ENCODE peak calls at places on chromosomes 2 and 18, in six cellular contexts. Z is cardiac muscle cell, Y is tibial artery, S is breast epithelium, V is GM23338, C is fibroblast of lung. I is an unnamed sample.
A peak's percentile ranks its signal among the peaks of the same experiment; 100 is the strongest.

GRCh38 chr2:101776172-101777043 is 78.9 kb downstream of the MAP4K4 start:
- DNase-seq in Z (peak; percentile 55), V (peak; percentile 77), S (no peak), Y (no peak), C (no peak), I (no peak)

GRCh38 chr18:77571743-77572142 is 322.1 kb downstream of the GALR1 start:
- DNase-seq in C (no peak), Z (no peak), S (no peak), Y (no peak), V (no peak), I (no peak)

GRCh38 chr2:144233226-144234114 is 286.4 kb downstream of the ZEB2 start:
- DNase-seq in Z (no peak), S (no peak), V (no peak), Y (no peak), C (no peak), I (no peak)

GRCh38 chr2:137942785-137943034 is 21.6 kb upstream of the HNMT start:
- DNase-seq in S (no peak), V (no peak), Y (no peak), Z (no peak), C (no peak), I (no peak)

GRCh38 chr18:39037925-39038324 is 1472.3 kb upstream of the CELF4 start:
- DNase-seq in V (no peak), Y (no peak), Z (no peak), C (no peak), S (no peak), I (no peak)

GRCh38 chr2:2739231-2739795 is 408.2 kb upstream of the MYT1L start:
- DNase-seq in Y (no peak), C (no peak), S (peak; percentile 79), V (no peak), Z (no peak), I (no peak)

GRCh38 chr2:13091463-13091862 is 374.7 kb downstream of the TRIB2 start:
- DNase-seq in V (no peak), S (no peak), Y (no peak), Z (no peak), C (peak; percentile 57), I (no peak)

GRCh38 chr2:233651430-233651829 is 15.2 kb downstream of the UGT1A10 start:
- DNase-seq in V (no peak), C (no peak), Y (no peak), Z (no peak), S (no peak), I (no peak)

GRCh38 chr2:204010611-204011560 is 74.3 kb downstream of the ICOS start:
- DNase-seq in C (no peak), Z (no peak), S (no peak), V (no peak), Y (no peak), I (no peak)

DNA sequence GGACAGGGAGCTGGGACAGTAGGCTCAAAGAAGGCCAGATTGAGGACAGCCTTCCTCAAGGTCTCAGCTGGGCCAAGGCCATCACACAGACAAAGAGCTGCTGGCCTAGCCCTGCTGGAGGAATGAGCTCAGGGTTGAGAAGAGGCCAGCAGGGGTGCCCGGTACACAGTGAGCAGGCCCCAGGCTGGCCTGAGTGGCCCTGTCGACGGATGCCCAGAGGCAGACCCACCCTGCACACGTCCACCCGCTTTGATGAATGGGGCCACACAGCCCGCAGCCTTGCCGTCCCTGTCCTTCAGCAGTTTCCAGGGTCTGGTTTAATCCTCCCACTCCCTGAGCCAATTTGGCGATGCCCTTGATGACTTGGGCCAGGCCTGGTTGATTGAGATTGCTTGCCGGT is 141.5 kb downstream of the CTIF start:
- DNase-seq in V (no peak), Y (no peak), C (no peak), Z (no peak), S (no peak), I (no peak)
- H3K27ac ChIP-seq in V (no peak overlapping the region), Y (peak overlapping the region; percentile 97), C (no peak overlapping the region), Z (no peak overlapping the region), S (peak overlapping the region; percentile 25), I (no peak overlapping the region)

DNA sequence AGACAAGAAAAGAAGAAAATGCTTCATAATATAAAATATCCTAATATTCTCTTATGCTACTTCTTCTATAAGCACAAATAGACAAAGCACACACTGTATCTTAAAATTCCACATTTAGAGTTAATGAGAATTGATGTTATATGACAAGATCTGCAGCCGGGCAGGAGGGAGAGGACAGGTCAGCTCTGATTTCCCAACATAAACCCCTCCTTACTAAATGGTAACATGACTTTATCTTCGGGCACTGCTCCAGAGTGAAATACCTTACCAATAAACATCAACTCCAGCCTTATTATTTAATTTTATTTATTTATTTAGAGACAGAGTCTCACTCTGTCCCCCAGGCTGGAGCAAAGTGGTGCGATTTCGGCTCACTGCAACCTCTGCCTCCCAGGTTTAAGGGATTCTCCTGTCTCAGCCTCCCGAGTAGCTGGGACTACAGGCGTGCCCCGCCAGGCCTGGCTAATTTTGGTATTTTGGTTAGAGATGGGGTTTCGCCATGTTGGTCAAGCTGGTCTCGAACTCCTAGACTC is 1.8 kb downstream of the CYB5A start:
- DNase-seq in C (no peak), V (no peak), Z (no peak), S (no peak), Y (no peak), I (no peak)
- H3K27ac ChIP-seq in C (no peak overlapping the region), V (no peak overlapping the region), Z (no peak overlapping the region), S (peak overlapping the region; percentile 65), Y (no peak overlapping the region), I (no peak overlapping the region)

GRCh38 chr2:189799030-189799331 is 14.7 kb downstream of the PMS1 start:
- DNase-seq in Y (no peak), S (no peak), V (no peak), Z (no peak), C (no peak), I (no peak)
- H3K27ac ChIP-seq in Y (no peak overlapping the region), S (no peak overlapping the region), V (no peak overlapping the region), Z (no peak overlapping the region), C (peak overlapping the region; percentile 7), I (peak overlapping the region; percentile 14)

GRCh38 chr2:66890286-66890812 is 455.4 kb downstream of the MEIS1 start:
- DNase-seq in V (no peak), Y (no peak), Z (peak; percentile 38), C (peak; percentile 42), S (no peak), I (no peak)

GRCh38 chr2:66885775-66886402 is 451.0 kb downstream of the MEIS1 start:
- DNase-seq in S (no peak), V (no peak), Z (no peak), C (no peak), Y (no peak), I (no peak)

GRCh38 chr2:66888791-66889631 is 454.1 kb downstream of the MEIS1 start:
- DNase-seq in Z (peak; percentile 98), S (no peak), Y (no peak), V (no peak), C (peak; percentile 100), I (no peak)

GRCh38 chr2:66889632-66889882 is 454.6 kb downstream of the MEIS1 start:
- DNase-seq in V (no peak), S (no peak), C (no peak), Y (no peak), Z (no peak), I (no peak)

GRCh38 chr2:66888246-66888645 is 453.3 kb downstream of the MEIS1 start:
- DNase-seq in Z (no peak), Y (no peak), V (no peak), C (no peak), S (no peak), I (no peak)
- H3K27ac ChIP-seq in Z (no peak overlapping the region), Y (no peak overlapping the region), V (no peak overlapping the region), C (peak overlapping the region; percentile 84), S (no peak overlapping the region), I (no peak overlapping the region)

DNA sequence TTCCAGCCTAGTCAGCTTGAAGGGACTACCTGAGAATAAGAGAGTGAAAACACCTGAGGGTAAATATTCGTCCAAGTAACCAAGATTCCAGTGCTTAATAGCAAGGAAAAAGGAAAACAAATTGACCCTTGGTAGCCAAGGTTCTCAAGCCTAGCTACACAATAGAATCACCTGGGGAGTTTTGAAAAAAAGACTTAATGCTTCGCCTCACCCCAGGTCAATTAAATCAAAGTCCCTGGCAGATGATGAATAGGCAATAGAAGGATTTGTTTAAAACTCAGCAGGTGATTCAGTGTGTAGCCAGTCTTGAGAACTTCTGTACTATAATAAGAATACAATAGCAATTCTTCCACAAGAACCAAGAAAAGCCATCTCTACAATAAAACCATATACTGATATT is 500.2 kb downstream of the XIRP2 start:
- DNase-seq in Z (no peak), V (peak; percentile 27), Y (no peak), S (no peak), C (no peak), I (no peak)
- H3K27ac ChIP-seq in Z (no peak overlapping the region), V (no peak overlapping the region), Y (no peak overlapping the region), S (no peak overlapping the region), C (no peak overlapping the region), I (no peak overlapping the region)

DNA sequence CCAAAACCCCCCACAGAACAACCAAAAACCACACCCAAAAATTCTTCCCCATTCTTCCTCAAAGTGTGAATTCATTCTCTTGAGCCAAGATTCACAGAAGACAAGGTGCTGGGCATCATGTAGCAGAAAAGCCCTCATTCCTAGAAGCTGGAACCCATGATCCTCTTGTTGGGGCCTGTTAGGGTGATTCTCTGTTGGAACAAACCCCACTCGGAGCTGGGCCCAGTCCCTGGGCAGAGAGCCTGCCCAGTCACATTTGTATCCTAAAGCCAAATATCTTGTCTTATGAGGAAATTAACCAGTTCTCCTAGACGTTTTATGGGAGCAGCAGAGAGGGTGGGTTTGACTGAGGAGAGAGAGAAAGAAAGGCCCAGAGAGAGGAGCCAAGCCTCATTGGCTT is 22.8 kb upstream of the VPS4B start:
- DNase-seq in Y (no peak), C (no peak), Z (no peak), V (no peak), S (peak; percentile 66), I (no peak)
- H3K27ac ChIP-seq in Y (no peak overlapping the region), C (no peak overlapping the region), Z (no peak overlapping the region), V (no peak overlapping the region), S (peak overlapping the region; percentile 66), I (no peak overlapping the region)

DNA sequence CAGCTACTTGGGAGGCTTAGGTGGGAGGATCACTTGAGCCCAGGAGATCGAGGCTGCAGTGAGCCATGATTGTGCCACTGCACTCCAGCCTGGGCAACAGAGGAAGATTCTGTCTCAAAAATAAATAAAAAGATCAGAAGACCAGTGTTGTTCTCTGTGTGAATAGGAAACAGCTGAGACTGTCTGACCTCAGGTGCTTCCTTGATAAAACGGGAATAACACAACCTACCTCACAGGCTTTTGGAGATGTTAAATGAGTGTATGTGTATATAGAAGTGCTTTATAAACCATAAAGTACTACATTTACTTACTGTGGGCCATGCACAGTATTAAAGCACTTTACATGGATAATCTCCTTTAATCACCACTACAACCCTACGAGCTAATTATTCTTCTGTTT is 9.9 kb upstream of the CETN1 start:
- DNase-seq in V (no peak), S (no peak), Z (no peak), C (no peak), Y (no peak), I (no peak)
- H3K27ac ChIP-seq in V (no peak overlapping the region), S (no peak overlapping the region), Z (no peak overlapping the region), C (no peak overlapping the region), Y (no peak overlapping the region), I (no peak overlapping the region)

DNA sequence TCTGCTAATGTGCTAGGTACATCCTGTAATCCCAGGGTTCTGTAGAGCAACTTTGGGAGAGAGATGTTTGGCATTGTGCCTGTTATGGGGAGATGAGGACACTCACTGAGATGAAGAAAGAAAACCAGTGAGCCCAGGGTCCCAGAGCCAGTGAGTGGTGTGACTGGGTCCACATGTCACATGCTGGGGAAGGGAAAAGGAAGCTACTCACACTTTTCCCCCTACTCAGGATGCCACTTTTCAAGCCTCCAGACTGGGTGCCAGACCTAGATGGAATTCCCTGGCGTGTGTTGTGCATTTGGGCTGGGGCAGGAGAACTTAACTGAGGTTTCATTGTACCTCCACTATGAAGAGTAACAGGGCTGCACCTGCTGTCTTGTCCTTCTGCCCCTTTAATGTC is 10.0 kb downstream of the INSIG2 start:
- DNase-seq in V (no peak), Y (no peak), Z (no peak), S (no peak), C (no peak), I (no peak)
- H3K27ac ChIP-seq in V (no peak overlapping the region), Y (no peak overlapping the region), Z (no peak overlapping the region), S (no peak overlapping the region), C (no peak overlapping the region), I (no peak overlapping the region)

I was measured in SJCRH30.